ENCODE peak calls at places on chromosome X, in five cellular contexts. Y is activated CD4-positive, alpha-beta T cell treated with anti-CD3 and anti-CD28 coated beads for 36 hours; X is left colon; S is fibroblast of gingiva; H is endothelial cell. C is an unnamed sample.

GRCh38 chrX:153412746-153413720 is 1.8 kb downstream of the ZFP92 start:
- DNase-seq in S (no peak), H (no peak), Y (no peak), X (no peak), C (no peak)

GRCh38 chrX:1807301-1807731 is 192.5 kb downstream of the ASMT start:
- DNase-seq in X (no peak), H (no peak), S (no peak), Y (no peak), C (no peak)

GRCh38 chrX:130704053-130705038 is 198.7 kb downstream of the ENOX2 start:
- DNase-seq in H (no peak), X (no peak), Y (no peak), S (peak), C (no peak)

GRCh38 chrX:131393426-131393825 is 104.3 kb upstream of the IGSF1 start:
- DNase-seq in S (no peak), X (no peak), H (no peak), Y (no peak), C (no peak)

GRCh38 chrX:66074920-66075879 is 35.3 kb upstream of the VSIG4 start:
- DNase-seq in X (peak), Y (peak), S (no peak), H (no peak), C (no peak)

GRCh38 chrX:69236641-69237040 is 71.4 kb upstream of the PJA1 start:
- DNase-seq in Y (no peak), X (no peak), H (no peak), S (no peak), C (no peak)

GRCh38 chrX:75596178-75596577 is 73.3 kb upstream of the ZDHHC15 start:
- DNase-seq in X (no peak), H (no peak), S (no peak), Y (no peak), C (no peak)

GRCh38 chrX:65718538-65718937 is 51.1 kb downstream of the MSN start:
- DNase-seq in X (no peak), H (no peak), Y (no peak), S (no peak), C (no peak)

GRCh38 chrX:140764401-140764919 is 54.9 kb downstream of the LINC00632 start:
- DNase-seq in Y (peak), S (peak), H (peak), X (no peak), C (no peak)